ENCODE peak calls at places on chromosomes 12 and 14, in five cellular contexts. L, N, Q, Y and W are unnamed samples.

GRCh38 chr12:69239922-69240624 is 704 bp downstream of the CPSF6 start:
- DNase-seq in L (peak; percentile 29), N (peak; percentile 52), Q (peak; percentile 71), Y (peak; percentile 47), W (no peak)

GRCh38 chr14:33790996-33791395 is 159.9 kb downstream of the EGLN3 start:
- DNase-seq in L (no peak), N (no peak), Q (no peak), Y (no peak), W (no peak)

GRCh38 chr12:123898673-123899072 is 74.0 kb downstream of the CCDC92 start:
- DNase-seq in L (no peak), N (no peak), Q (no peak), Y (no peak), W (no peak)

GRCh38 chr14:105146181-105146975 is 22.2 kb downstream of the JAG2 start:
- DNase-seq in L (no peak), N (peak; percentile 11), Q (peak; percentile 24), Y (no peak), W (no peak)

GRCh38 chr14:96424104-96424989 is 32.4 kb downstream of the AK7 start:
- DNase-seq in L (peak; percentile 89), N (peak; percentile 31), Q (peak; percentile 54), Y (peak; percentile 38), W (no peak)

GRCh38 chr12:22653075-22653474 is 28.1 kb downstream of the ETNK1 start:
- DNase-seq in L (no peak), N (no peak), Q (no peak), Y (no peak), W (no peak)

GRCh38 chr14:75539562-75540478 is 17.6 kb downstream of the BATF start:
- DNase-seq in L (no peak), N (no peak), Q (no peak), Y (no peak), W (no peak)

GRCh38 chr12:123344086-123344485 is 20.6 kb downstream of the SBNO1 start:
- DNase-seq in L (no peak), N (no peak), Q (no peak), Y (no peak), W (no peak)

GRCh38 chr12:124509676-124510300 is 57.6 kb downstream of the NCOR2 start:
- DNase-seq in L (no peak), N (no peak), Q (no peak), Y (peak; percentile 65), W (no peak)

GRCh38 chr12:98416845-98417244 is 98.5 kb upstream of the TMPO start:
- DNase-seq in L (peak; percentile 34), N (no peak), Q (no peak), Y (no peak), W (no peak)

GRCh38 chr14:91396959-91397815 is 20.4 kb downstream of the CCDC88C start:
- DNase-seq in L (no peak), N (no peak), Q (peak; percentile 67), Y (peak; percentile 72), W (no peak)

GRCh38 chr14:102370305-102370809 is 7.6 kb downstream of the TECPR2 start:
- DNase-seq in L (no peak), N (no peak), Q (peak; percentile 53), Y (no peak), W (no peak)

GRCh38 chr12:70590549-70591226 is 46.5 kb downstream of the PTPRB start:
- DNase-seq in L (no peak), N (no peak), Q (no peak), Y (no peak), W (no peak)

GRCh38 chr12:6276936-6277615 is 33.4 kb upstream of the PLEKHG6 start:
- DNase-seq in L (peak; percentile 35), N (no peak), Q (peak; percentile 43), Y (no peak), W (no peak)

GRCh38 chr14:101473795-101474562 is 87.3 kb upstream of the DIO3 start:
- DNase-seq in L (no peak), N (no peak), Q (no peak), Y (peak; percentile 8), W (no peak)

GRCh38 chr14:80202888-80203562 is 8.3 kb downstream of the DIO2 start:
- DNase-seq in L (peak; percentile 27), N (no peak), Q (no peak), Y (peak; percentile 31), W (no peak)

GRCh38 chr12:92502417-92503028 is 200.3 kb upstream of the PLEKHG7 start:
- DNase-seq in L (peak; percentile 7), N (no peak), Q (no peak), Y (no peak), W (no peak)

GRCh38 chr12:62332598-62332997 is 72.4 kb downstream of the USP15 start:
- DNase-seq in L (peak; percentile 23), N (no peak), Q (no peak), Y (no peak), W (no peak)

GRCh38 chr14:105397350-105397931 is 897 bp upstream of the TEX22 start:
- DNase-seq in L (no peak), N (peak; percentile 21), Q (no peak), Y (no peak), W (no peak)

GRCh38 chr14:58560208-58560607 is 77.6 kb upstream of the DACT1 start:
- DNase-seq in L (peak; percentile 83), N (no peak), Q (no peak), Y (no peak), W (peak; percentile 39)

GRCh38 chr12:57874166-57875108 is 27.9 kb upstream of the CTDSP2 start:
- DNase-seq in L (no peak), N (no peak), Q (no peak), Y (no peak), W (no peak)

GRCh38 chr12:52009081-52009751 is 2.5 kb downstream of the TAMALIN start:
- DNase-seq in L (no peak), N (no peak), Q (no peak), Y (no peak), W (no peak)

GRCh38 chr12:31117203-31118011 is 43.7 kb downstream of the DDX11 start:
- DNase-seq in L (peak; percentile 61), N (no peak), Q (no peak), Y (peak; percentile 41), W (no peak)

GRCh38 chr12:76637807-76638206 is 78.2 kb upstream of the OSBPL8 start:
- DNase-seq in L (peak; percentile 87), N (no peak), Q (no peak), Y (no peak), W (peak; percentile 75)

GRCh38 chr12:104345234-104346066 is 41.9 kb downstream of the EID3 start:
- DNase-seq in L (no peak), N (no peak), Q (no peak), Y (no peak), W (no peak)

GRCh38 chr12:113247123-113248045 is 26.1 kb downstream of the TPCN1 start:
- DNase-seq in L (peak; percentile 48), N (peak; percentile 26), Q (no peak), Y (no peak), W (no peak)
- H3K27ac ChIP-seq in L (peak overlapping the region; percentile 99), N (peak overlapping the region; percentile 83), Q (peak overlapping the region; percentile 84), Y (peak overlapping the region; percentile 87), W (peak overlapping the region; percentile 99)

DNA sequence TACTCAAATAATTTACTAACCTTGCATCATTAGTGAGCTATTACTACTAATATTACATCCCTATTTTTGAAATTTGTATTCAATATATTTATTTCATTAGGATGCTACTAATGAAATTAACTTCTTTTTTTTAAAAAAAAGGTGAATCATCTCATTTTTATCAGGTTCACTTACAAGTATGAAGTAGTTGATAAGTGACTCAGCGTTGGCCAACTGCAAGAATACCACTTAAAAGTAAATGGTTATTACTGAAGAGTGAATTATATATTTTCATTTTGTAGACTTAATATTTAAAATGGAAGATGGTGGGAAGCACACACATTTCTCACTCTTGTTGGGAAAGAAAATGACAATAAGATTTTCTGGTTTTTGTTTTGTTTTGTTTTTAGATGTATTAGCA is 19.6 kb downstream of the OR4N2 start:
- DNase-seq in L (no peak), N (no peak), Q (no peak), Y (no peak), W (no peak)
- H3K27ac ChIP-seq in L (no peak overlapping the region), N (no peak overlapping the region), Q (no peak overlapping the region), Y (no peak overlapping the region), W (no peak overlapping the region)

GRCh38 chr14:49939884-49940510 is 47.1 kb downstream of the ARF6 start:
- DNase-seq in L (no peak), N (no peak), Q (no peak), Y (no peak), W (no peak)
- H3K27ac ChIP-seq in L (no peak overlapping the region), N (no peak overlapping the region), Q (no peak overlapping the region), Y (peak overlapping the region; percentile 39), W (peak overlapping the region; percentile 33)

DNA sequence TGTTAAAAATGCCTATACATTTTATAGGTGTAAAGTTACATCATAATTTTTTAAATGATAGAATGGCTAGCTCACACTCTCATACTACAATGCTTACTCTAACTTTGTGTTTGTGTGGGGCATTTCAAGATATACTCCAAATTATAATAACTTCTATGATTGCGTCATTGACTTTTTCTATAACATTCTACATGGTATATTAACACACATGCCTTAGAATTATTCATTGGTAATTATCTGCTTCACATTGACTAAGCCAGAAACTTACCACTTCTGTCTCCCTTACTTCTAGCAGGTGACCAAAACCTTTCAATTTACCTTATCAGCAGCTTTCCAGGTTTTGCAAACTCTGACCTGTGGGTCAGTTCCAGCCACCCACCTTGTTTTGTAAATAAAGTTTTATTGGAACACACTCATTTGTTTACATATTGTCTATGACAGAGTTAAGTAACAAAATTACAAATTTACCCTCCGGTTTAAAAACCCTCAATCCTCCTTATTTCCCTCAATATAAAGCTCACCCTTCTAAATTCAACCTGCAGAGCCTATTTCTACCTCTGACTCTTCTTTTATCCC is 12.7 kb upstream of the FLRT2 start:
- DNase-seq in L (no peak), N (no peak), Q (no peak), Y (no peak), W (no peak)
- H3K27ac ChIP-seq in L (no peak overlapping the region), N (no peak overlapping the region), Q (no peak overlapping the region), Y (no peak overlapping the region), W (peak overlapping the region; percentile 92)